ENCODE peak calls at places on chromosomes 2 and 18, in seven cellular contexts. K is RCC 7860; Z is naive thymus-derived CD4-positive, alpha-beta T cell; C is GF-D8; H is activated CD4-positive, alpha-beta T cell treated with anti-CD3 and anti-CD28 coated beads for 36 hours; S is upper lobe of left lung; B is lower lobe of right lung. W is an unnamed sample.

GRCh38 chr2:109297566-109298205 is 168.7 kb downstream of the SH3RF3 start:
- DNase-seq in K (no peak), Z (no peak), C (no peak), H (no peak), S (no peak), B (no peak), W (no peak)

GRCh38 chr2:102488063-102488462 is 15.0 kb downstream of the SLC9A4 start:
- DNase-seq in K (peak; percentile 85), Z (no peak), C (no peak), H (no peak), S (peak; percentile 43), B (no peak), W (peak; percentile 89)

GRCh38 chr2:10151462-10151861 is 28.9 kb downstream of the RRM2 start:
- DNase-seq in K (no peak), Z (no peak), C (no peak), H (no peak), S (peak; percentile 24), B (no peak), W (no peak)

GRCh38 chr2:176395273-176395854 is 126.1 kb downstream of the MTX2 start:
- DNase-seq in K (peak; percentile 29), Z (no peak), C (no peak), H (no peak), S (no peak), B (no peak), W (peak; percentile 10)

GRCh38 chr18:74234326-74235171 is 57.2 kb downstream of the CYB5A start:
- DNase-seq in K (peak; percentile 60), Z (no peak), C (no peak), H (no peak), S (peak; percentile 73), B (no peak), W (peak; percentile 48)

GRCh38 chr2:174764281-174765063 is at the start of gene CHRNA1:
- DNase-seq in K (peak; percentile 6), Z (no peak), C (no peak), H (no peak), S (no peak), B (no peak), W (peak; percentile 71)

GRCh38 chr2:129331638-129332037 is 647.8 kb upstream of the RAB6C start:
- DNase-seq in K (no peak), Z (no peak), C (no peak), H (no peak), S (no peak), B (no peak), W (no peak)

GRCh38 chr2:96142217-96143113 is 2.8 kb downstream of the DUSP2 start:
- DNase-seq in K (no peak), Z (peak; percentile 30), C (no peak), H (peak; percentile 92), S (no peak), B (peak; percentile 37), W (no peak)

GRCh38 chr2:70767699-70768584 is at the start of gene ADD2:
- DNase-seq in K (no peak), Z (peak; percentile 11), C (no peak), H (peak; percentile 85), S (no peak), B (peak; percentile 43), W (peak; percentile 46)

GRCh38 chr18:22710628-22711380 is 222.3 kb upstream of the RBBP8 start:
- DNase-seq in K (peak; percentile 6), Z (no peak), C (no peak), H (no peak), S (peak; percentile 46), B (no peak), W (peak; percentile 50)

GRCh38 chr2:220445429-220446105 is 818.1 kb downstream of the SLC4A3 start:
- DNase-seq in K (no peak), Z (no peak), C (no peak), H (no peak), S (no peak), B (no peak), W (peak; percentile 45)

GRCh38 chr2:102412199-102412598 is 10.8 kb upstream of the IL18RAP start:
- DNase-seq in K (no peak), Z (no peak), C (no peak), H (no peak), S (no peak), B (no peak), W (no peak)

GRCh38 chr2:41950440-41950960 is 97.3 kb upstream of the PKDCC start:
- DNase-seq in K (no peak), Z (no peak), C (no peak), H (no peak), S (no peak), B (no peak), W (no peak)

GRCh38 chr2:128232965-128233789 is 85.5 kb downstream of the HS6ST1 start:
- DNase-seq in K (peak; percentile 45), Z (peak; percentile 54), C (peak; percentile 34), H (peak; percentile 94), S (peak; percentile 92), B (peak; percentile 94), W (peak; percentile 40)

GRCh38 chr18:7452331-7452730 is 114.8 kb upstream of the PTPRM start:
- DNase-seq in K (peak; percentile 8), Z (no peak), C (no peak), H (peak; percentile 35), S (peak; percentile 33), B (no peak), W (no peak)

GRCh38 chr2:215808996-215809395 is 204.4 kb downstream of the MREG start:
- DNase-seq in K (no peak), Z (no peak), C (no peak), H (no peak), S (no peak), B (no peak), W (no peak)

GRCh38 chr18:24603151-24603550 is 142.7 kb downstream of the HRH4 start:
- DNase-seq in K (no peak), Z (no peak), C (no peak), H (no peak), S (no peak), B (no peak), W (no peak)

GRCh38 chr2:112794131-112794733 is 9.9 kb upstream of the IL1A start:
- DNase-seq in K (peak; percentile 51), Z (no peak), C (peak; percentile 96), H (peak; percentile 63), S (peak; percentile 85), B (peak; percentile 74), W (peak; percentile 82)

GRCh38 chr2:14903709-14904374 is 271.3 kb downstream of the LRATD1 start:
- DNase-seq in K (peak; percentile 21), Z (no peak), C (peak; percentile 10), H (peak; percentile 79), S (no peak), B (peak; percentile 47), W (no peak)

GRCh38 chr2:216315817-216316603 is 56.3 kb downstream of the MARCHF4 start:
- DNase-seq in K (peak; percentile 96), Z (no peak), C (no peak), H (peak; percentile 21), S (no peak), B (no peak), W (peak; percentile 72)